ENCODE peak calls at places on chromosomes 16 and 17, in eight cellular contexts. C is WTC11; X is NCI-H774; N is activated naive CD8-positive, alpha-beta T cell treated with anti-CD3 and anti-CD28 coated beads for 36 hours; U is omental fat pad; Z is NCI-H187; F is nucleus accumbens; H is cerebellum. E is an unnamed sample.

GRCh38 chr16:50309527-50310307 is 43.4 kb downstream of the ADCY7 start:
- DNase-seq in U (no peak), H (no peak), F (no peak), Z (no peak), C (no peak), N (no peak), X (no peak), E (no peak)

GRCh38 chr17:80766290-80766689 is 221.7 kb downstream of the RPTOR start:
- DNase-seq in X (no peak), U (no peak), H (no peak), C (no peak), F (no peak), N (no peak), Z (no peak), E (no peak)

GRCh38 chr17:16304832-16305231 is 48.4 kb downstream of the CENPV start:
- DNase-seq in N (no peak), Z (no peak), F (no peak), H (no peak), C (peak), X (no peak), U (no peak), E (no peak)

GRCh38 chr16:85969159-85969558 is 70.2 kb downstream of the IRF8 start:
- DNase-seq in F (no peak), H (no peak), C (no peak), X (no peak), N (no peak), Z (no peak), U (no peak), E (no peak)

GRCh38 chr16:31819948-31820347 is 53.7 kb upstream of the ZNF267 start:
- DNase-seq in U (no peak), N (no peak), Z (no peak), C (no peak), H (no peak), X (no peak), F (no peak), E (no peak)

GRCh38 chr16:84617068-84617630 is 729 bp downstream of the COTL1 start:
- DNase-seq in U (no peak), Z (no peak), H (no peak), F (no peak), C (peak), X (no peak), N (peak), E (no peak)

GRCh38 chr16:8377864-8378263 is 212.4 kb downstream of the TMEM114 start:
- DNase-seq in Z (no peak), F (no peak), C (no peak), H (no peak), U (no peak), N (no peak), X (no peak), E (no peak)

GRCh38 chr16:87201052-87201451 is 116.1 kb downstream of the C16orf95 start:
- DNase-seq in C (no peak), F (peak), H (no peak), Z (no peak), U (no peak), N (no peak), X (no peak), E (no peak)

GRCh38 chr17:8740486-8740885 is 4.2 kb downstream of the CCDC42 start:
- DNase-seq in Z (no peak), H (no peak), X (no peak), C (peak), N (peak), F (no peak), U (no peak), E (no peak)

GRCh38 chr17:41340934-41341861 is 9.4 kb downstream of the KRT33A start:
- DNase-seq in N (peak), H (no peak), Z (no peak), U (no peak), C (no peak), F (no peak), X (no peak), E (no peak)

GRCh38 chr16:48197294-48197693 is 41.5 kb upstream of the ABCC12 start:
- DNase-seq in H (no peak), X (no peak), Z (no peak), F (no peak), N (no peak), U (no peak), C (no peak), E (no peak)

GRCh38 chr17:66304304-66305174 is 2.1 kb downstream of the PRKCA start:
- DNase-seq in H (no peak), U (no peak), C (peak), X (no peak), N (peak), F (no peak), Z (no peak), E (peak)

GRCh38 chr17:848402-848801 is 66.2 kb downstream of the MRM3 start:
- DNase-seq in F (no peak), C (no peak), X (no peak), H (no peak), U (no peak), N (no peak), Z (no peak), E (no peak)

GRCh38 chr17:75763269-75763607 is 1.8 kb downstream of the GALK1 start:
- DNase-seq in U (no peak), C (no peak), X (no peak), H (no peak), N (no peak), Z (no peak), F (no peak), E (no peak)

GRCh38 chr17:78137392-78138203 is 7.0 kb downstream of the TMC8 start:
- DNase-seq in Z (no peak), N (peak), C (peak), F (no peak), H (no peak), U (no peak), X (no peak), E (no peak)

GRCh38 chr17:57565119-57565635 is 179.9 kb downstream of the CCDC182 start:
- DNase-seq in F (no peak), X (no peak), U (no peak), C (no peak), Z (peak), N (no peak), H (no peak), E (no peak)

GRCh38 chr17:64661731-64661980 is 451 bp downstream of the SMURF2 start:
- DNase-seq in X (no peak), N (no peak), C (no peak), Z (no peak), F (peak), H (peak), U (no peak), E (no peak)

GRCh38 chr17:29562615-29563014 is 4.2 kb downstream of the ABHD15 start:
- DNase-seq in F (no peak), N (no peak), X (no peak), U (peak), C (peak), H (no peak), Z (no peak), E (no peak)

GRCh38 chr16:89084411-89084810 is 9.2 kb upstream of the ACSF3 start:
- DNase-seq in H (no peak), F (peak), U (no peak), X (no peak), Z (no peak), C (no peak), N (no peak), E (no peak)

E was measured in NCI-H2107.